ENCODE peak calls at places on chromosomes 5 and 9, in ten cellular contexts. One of them, this sample, is unnamed.

GRCh38 chr5:36385495-36385894 is 83.8 kb upstream of the RANBP3L start:
- DNase-seq in gastrocnemius medialis: no peak
- DNase-seq in cardiac fibroblast: no peak
- DNase-seq in brain microvascular endothelial cell: no peak
- DNase-seq in lower leg skin: no peak
- DNase-seq in stomach: no peak
- DNase-seq in lower lobe of right lung: no peak
- DNase-seq in GM12864: no peak
- DNase-seq in fibroblast of lung: no peak
- DNase-seq in heart right ventricle: no peak
- DNase-seq in this sample: no peak

GRCh38 chr5:160029540-160030139 is 20.7 kb downstream of the TTC1 start:
- DNase-seq in gastrocnemius medialis: no peak
- DNase-seq in cardiac fibroblast: no peak
- DNase-seq in brain microvascular endothelial cell: no peak
- DNase-seq in lower leg skin: no peak
- DNase-seq in stomach: no peak
- DNase-seq in lower lobe of right lung: no peak
- DNase-seq in GM12864: no peak
- DNase-seq in fibroblast of lung: no peak
- DNase-seq in heart right ventricle: no peak
- DNase-seq in this sample: no peak

GRCh38 chr5:6818594-6819512 is 105.6 kb downstream of the TENT4A start:
- DNase-seq in gastrocnemius medialis: no peak
- DNase-seq in cardiac fibroblast: no peak
- DNase-seq in brain microvascular endothelial cell: no peak
- DNase-seq in lower leg skin: no peak
- DNase-seq in stomach: no peak
- DNase-seq in lower lobe of right lung: no peak
- DNase-seq in GM12864: no peak
- DNase-seq in fibroblast of lung: no peak
- DNase-seq in heart right ventricle: no peak
- DNase-seq in this sample: no peak

GRCh38 chr5:72882989-72883388 is 66.5 kb downstream of the TNPO1 start:
- DNase-seq in gastrocnemius medialis: no peak
- DNase-seq in cardiac fibroblast: no peak
- DNase-seq in brain microvascular endothelial cell: no peak
- DNase-seq in lower leg skin: no peak
- DNase-seq in stomach: no peak
- DNase-seq in lower lobe of right lung: no peak
- DNase-seq in GM12864: no peak
- DNase-seq in fibroblast of lung: no peak
- DNase-seq in heart right ventricle: no peak
- DNase-seq in this sample: no peak

GRCh38 chr5:69364850-69365249 is 4.5 kb downstream of the AK6 start:
- DNase-seq in gastrocnemius medialis: no peak
- DNase-seq in cardiac fibroblast: no peak
- DNase-seq in brain microvascular endothelial cell: no peak
- DNase-seq in lower leg skin: no peak
- DNase-seq in stomach: no peak
- DNase-seq in lower lobe of right lung: no peak
- DNase-seq in GM12864: no peak
- DNase-seq in fibroblast of lung: peak
- DNase-seq in heart right ventricle: no peak
- DNase-seq in this sample: no peak

GRCh38 chr5:172362755-172363154 is 79.2 kb upstream of the UBTD2 start:
- DNase-seq in gastrocnemius medialis: no peak
- DNase-seq in cardiac fibroblast: no peak
- DNase-seq in brain microvascular endothelial cell: no peak
- DNase-seq in lower leg skin: no peak
- DNase-seq in stomach: no peak
- DNase-seq in lower lobe of right lung: no peak
- DNase-seq in GM12864: no peak
- DNase-seq in fibroblast of lung: no peak
- DNase-seq in heart right ventricle: no peak
- DNase-seq in this sample: no peak

GRCh38 chr9:137267933-137268355 is 9.6 kb upstream of the TOR4A start:
- DNase-seq in gastrocnemius medialis: no peak
- DNase-seq in cardiac fibroblast: no peak
- DNase-seq in brain microvascular endothelial cell: peak
- DNase-seq in lower leg skin: no peak
- DNase-seq in stomach: no peak
- DNase-seq in lower lobe of right lung: no peak
- DNase-seq in GM12864: no peak
- DNase-seq in fibroblast of lung: no peak
- DNase-seq in heart right ventricle: no peak
- DNase-seq in this sample: no peak

GRCh38 chr5:67104859-67105258 is 91.7 kb downstream of the CD180 start:
- DNase-seq in gastrocnemius medialis: no peak
- DNase-seq in cardiac fibroblast: no peak
- DNase-seq in brain microvascular endothelial cell: no peak
- DNase-seq in lower leg skin: no peak
- DNase-seq in stomach: no peak
- DNase-seq in lower lobe of right lung: no peak
- DNase-seq in GM12864: no peak
- DNase-seq in fibroblast of lung: no peak
- DNase-seq in heart right ventricle: no peak
- DNase-seq in this sample: no peak

GRCh38 chr9:106146886-106147285 is 452.5 kb downstream of the TMEM38B start:
- DNase-seq in gastrocnemius medialis: no peak
- DNase-seq in cardiac fibroblast: no peak
- DNase-seq in brain microvascular endothelial cell: no peak
- DNase-seq in lower leg skin: no peak
- DNase-seq in stomach: no peak
- DNase-seq in lower lobe of right lung: no peak
- DNase-seq in GM12864: no peak
- DNase-seq in fibroblast of lung: no peak
- DNase-seq in heart right ventricle: no peak
- DNase-seq in this sample: no peak

GRCh38 chr5:14153932-14154646 is 10.9 kb downstream of the TRIO start:
- DNase-seq in gastrocnemius medialis: peak
- DNase-seq in cardiac fibroblast: peak
- DNase-seq in brain microvascular endothelial cell: peak
- DNase-seq in lower leg skin: peak
- DNase-seq in stomach: peak
- DNase-seq in lower lobe of right lung: peak
- DNase-seq in GM12864: no peak
- DNase-seq in fibroblast of lung: peak
- DNase-seq in heart right ventricle: peak
- DNase-seq in this sample: no peak
- H3K4me3 ChIP-seq in gastrocnemius medialis: peak
- H3K4me3 ChIP-seq in cardiac fibroblast: peak
- H3K4me3 ChIP-seq in brain microvascular endothelial cell: peak
- H3K4me3 ChIP-seq in lower leg skin: no peak
- H3K4me3 ChIP-seq in stomach: no peak
- H3K4me3 ChIP-seq in lower lobe of right lung: no peak
- H3K4me3 ChIP-seq in GM12864: peak
- H3K4me3 ChIP-seq in fibroblast of lung: peak
- H3K4me3 ChIP-seq in heart right ventricle: peak
- H3K4me3 ChIP-seq in this sample: peak

GRCh38 chr9:38393128-38393809 is 767 bp downstream of the ALDH1B1 start:
- DNase-seq in gastrocnemius medialis: no peak
- DNase-seq in cardiac fibroblast: peak
- DNase-seq in brain microvascular endothelial cell: no peak
- DNase-seq in lower leg skin: no peak
- DNase-seq in stomach: no peak
- DNase-seq in lower lobe of right lung: no peak
- DNase-seq in GM12864: no peak
- DNase-seq in fibroblast of lung: peak
- DNase-seq in heart right ventricle: no peak
- DNase-seq in this sample: no peak
- TF ChIP-seq CTCF in gastrocnemius medialis: no peak
- TF ChIP-seq CTCF in cardiac fibroblast: no peak
- TF ChIP-seq CTCF in brain microvascular endothelial cell: no peak
- TF ChIP-seq CTCF in lower leg skin: no peak
- TF ChIP-seq CTCF in stomach: no peak
- TF ChIP-seq CTCF in lower lobe of right lung: no peak
- TF ChIP-seq CTCF in GM12864: no peak
- TF ChIP-seq CTCF in fibroblast of lung: no peak
- TF ChIP-seq CTCF in heart right ventricle: no peak
- TF ChIP-seq CTCF in this sample: no peak

GRCh38 chr9:37295796-37296195 is 126.7 kb upstream of the GRHPR start:
- DNase-seq in gastrocnemius medialis: no peak
- DNase-seq in cardiac fibroblast: no peak
- DNase-seq in brain microvascular endothelial cell: no peak
- DNase-seq in lower leg skin: no peak
- DNase-seq in stomach: no peak
- DNase-seq in lower lobe of right lung: no peak
- DNase-seq in GM12864: no peak
- DNase-seq in fibroblast of lung: no peak
- DNase-seq in heart right ventricle: no peak
- DNase-seq in this sample: no peak

GRCh38 chr9:37290881-37291485 is 131.5 kb upstream of the GRHPR start:
- DNase-seq in gastrocnemius medialis: no peak
- DNase-seq in cardiac fibroblast: peak
- DNase-seq in brain microvascular endothelial cell: peak
- DNase-seq in lower leg skin: no peak
- DNase-seq in stomach: no peak
- DNase-seq in lower lobe of right lung: no peak
- DNase-seq in GM12864: no peak
- DNase-seq in fibroblast of lung: peak
- DNase-seq in heart right ventricle: no peak
- DNase-seq in this sample: no peak

GRCh38 chr9:37292896-37293295 is 129.6 kb upstream of the GRHPR start:
- DNase-seq in gastrocnemius medialis: no peak
- DNase-seq in cardiac fibroblast: no peak
- DNase-seq in brain microvascular endothelial cell: no peak
- DNase-seq in lower leg skin: no peak
- DNase-seq in stomach: no peak
- DNase-seq in lower lobe of right lung: no peak
- DNase-seq in GM12864: no peak
- DNase-seq in fibroblast of lung: peak
- DNase-seq in heart right ventricle: no peak
- DNase-seq in this sample: no peak

GRCh38 chr9:37295178-37295577 is 127.3 kb upstream of the GRHPR start:
- DNase-seq in gastrocnemius medialis: no peak
- DNase-seq in cardiac fibroblast: no peak
- DNase-seq in brain microvascular endothelial cell: no peak
- DNase-seq in lower leg skin: no peak
- DNase-seq in stomach: no peak
- DNase-seq in lower lobe of right lung: no peak
- DNase-seq in GM12864: no peak
- DNase-seq in fibroblast of lung: no peak
- DNase-seq in heart right ventricle: no peak
- DNase-seq in this sample: no peak

GRCh38 chr9:37293664-37294524 is 128.6 kb upstream of the GRHPR start:
- DNase-seq in gastrocnemius medialis: no peak
- DNase-seq in cardiac fibroblast: peak
- DNase-seq in brain microvascular endothelial cell: no peak
- DNase-seq in lower leg skin: no peak
- DNase-seq in stomach: no peak
- DNase-seq in lower lobe of right lung: no peak
- DNase-seq in GM12864: peak
- DNase-seq in fibroblast of lung: peak
- DNase-seq in heart right ventricle: no peak
- DNase-seq in this sample: no peak
- H3K4me3 ChIP-seq in gastrocnemius medialis: no peak
- H3K4me3 ChIP-seq in cardiac fibroblast: no peak
- H3K4me3 ChIP-seq in brain microvascular endothelial cell: no peak
- H3K4me3 ChIP-seq in lower leg skin: no peak
- H3K4me3 ChIP-seq in stomach: no peak
- H3K4me3 ChIP-seq in lower lobe of right lung: no peak
- H3K4me3 ChIP-seq in GM12864: no peak
- H3K4me3 ChIP-seq in fibroblast of lung: no peak
- H3K4me3 ChIP-seq in heart right ventricle: no peak
- H3K4me3 ChIP-seq in this sample: no peak

GRCh38 chr9:77881111-77881510 is 150.5 kb downstream of the GNAQ start:
- DNase-seq in gastrocnemius medialis: no peak
- DNase-seq in cardiac fibroblast: no peak
- DNase-seq in brain microvascular endothelial cell: no peak
- DNase-seq in lower leg skin: no peak
- DNase-seq in stomach: no peak
- DNase-seq in lower lobe of right lung: no peak
- DNase-seq in GM12864: no peak
- DNase-seq in fibroblast of lung: no peak
- DNase-seq in heart right ventricle: no peak
- DNase-seq in this sample: no peak
- TF ChIP-seq CTCF in gastrocnemius medialis: no peak
- TF ChIP-seq CTCF in cardiac fibroblast: no peak
- TF ChIP-seq CTCF in brain microvascular endothelial cell: no peak
- TF ChIP-seq CTCF in lower leg skin: no peak
- TF ChIP-seq CTCF in stomach: no peak
- TF ChIP-seq CTCF in lower lobe of right lung: no peak
- TF ChIP-seq CTCF in GM12864: no peak
- TF ChIP-seq CTCF in fibroblast of lung: no peak
- TF ChIP-seq CTCF in heart right ventricle: no peak
- TF ChIP-seq CTCF in this sample: no peak

DNA sequence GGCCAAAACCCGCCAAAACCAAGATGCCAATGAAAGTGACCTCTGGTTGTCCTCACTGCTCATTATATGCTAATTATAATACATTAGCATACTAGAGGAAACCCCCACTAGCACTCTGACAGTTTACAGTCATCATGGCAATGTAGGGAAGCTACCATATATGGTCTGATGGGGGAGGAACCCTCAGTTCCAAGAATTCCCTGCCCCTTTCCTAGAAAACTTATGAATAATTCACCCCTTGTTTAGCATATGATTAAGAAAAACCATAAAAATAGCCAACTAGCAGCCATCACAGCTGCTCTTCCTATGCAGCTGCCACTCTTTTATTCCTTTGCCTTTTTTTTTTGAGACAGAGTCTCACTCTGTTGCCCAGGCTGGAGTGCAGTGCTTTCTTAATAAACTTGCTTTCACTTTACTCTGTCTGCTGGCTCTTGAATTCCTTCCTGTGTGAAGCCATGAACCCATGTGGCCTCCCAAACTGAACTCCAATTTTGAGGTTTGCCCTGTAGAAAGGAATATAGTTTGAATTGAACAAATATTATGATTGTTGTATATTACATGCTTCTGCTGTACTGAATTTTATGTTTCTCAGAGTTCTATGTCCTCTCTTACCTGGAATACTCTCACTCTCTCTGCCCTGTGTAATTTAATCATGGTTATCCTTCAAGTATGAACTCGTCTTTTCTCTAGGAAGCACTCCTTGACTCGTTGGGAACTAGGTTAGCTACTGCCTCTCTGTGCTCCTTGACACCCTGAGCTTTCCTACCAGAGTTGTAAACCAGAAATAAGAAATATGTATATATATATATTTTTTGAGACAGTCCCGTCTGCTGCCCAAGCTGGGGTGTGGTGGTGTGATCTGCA is 59.8 kb downstream of the KIAA1958 start:
- DNase-seq in gastrocnemius medialis: no peak
- DNase-seq in cardiac fibroblast: no peak
- DNase-seq in brain microvascular endothelial cell: no peak
- DNase-seq in lower leg skin: no peak
- DNase-seq in stomach: no peak
- DNase-seq in lower lobe of right lung: no peak
- DNase-seq in GM12864: no peak
- DNase-seq in fibroblast of lung: no peak
- DNase-seq in heart right ventricle: no peak
- DNase-seq in this sample: no peak
- H3K4me3 ChIP-seq in gastrocnemius medialis: no peak
- H3K4me3 ChIP-seq in cardiac fibroblast: no peak
- H3K4me3 ChIP-seq in brain microvascular endothelial cell: no peak
- H3K4me3 ChIP-seq in lower leg skin: no peak
- H3K4me3 ChIP-seq in stomach: no peak
- H3K4me3 ChIP-seq in lower lobe of right lung: no peak
- H3K4me3 ChIP-seq in GM12864: no peak
- H3K4me3 ChIP-seq in fibroblast of lung: no peak
- H3K4me3 ChIP-seq in heart right ventricle: no peak
- H3K4me3 ChIP-seq in this sample: no peak